ENCODE peak calls at places on chromosomes 3 and 15, in four cellular contexts. F is A549, V is HepG2, Y is transverse colon. P is an unnamed sample.
A peak's percentile ranks its signal among the peaks of the same experiment; 100 is the strongest.

GRCh38 chr3:147356909-147357733 is 49.2 kb downstream of the ZIC4 start:
- DNase-seq in V (no peak), F (no peak), Y (no peak), P (no peak)

GRCh38 chr3:168162172-168162571 is 66.4 kb upstream of the GOLIM4 start:
- DNase-seq in V (no peak), Y (no peak), F (no peak), P (no peak)

GRCh38 chr3:4740397-4741105 is 238.7 kb upstream of the BHLHE40 start:
- DNase-seq in Y (no peak), F (no peak), V (no peak), P (no peak)

GRCh38 chr15:51621917-51622268 is 678 bp downstream of the DMXL2 start:
- DNase-seq in V (peak; percentile 7), Y (peak; percentile 49), F (peak; percentile 69), P (peak; percentile 34)

GRCh38 chr3:134350266-134350665 is 24.0 kb downstream of the AMOTL2 start:
- DNase-seq in V (no peak), Y (no peak), F (no peak), P (no peak)

GRCh38 chr3:104879919-104880318 is 486.8 kb upstream of the ALCAM start:
- DNase-seq in V (no peak), F (no peak), Y (no peak), P (no peak)

GRCh38 chr3:191412764-191413163 is 48.2 kb upstream of the PYDC2 start:
- DNase-seq in Y (no peak), V (no peak), F (no peak), P (no peak)

GRCh38 chr3:44568561-44568960 is 13.6 kb downstream of the ZKSCAN7 start:
- DNase-seq in Y (no peak), V (no peak), F (no peak), P (no peak)

GRCh38 chr15:34514251-34514760 is 69.1 kb downstream of the GOLGA8B start:
- DNase-seq in F (peak; percentile 21), Y (peak; percentile 14), V (no peak), P (no peak)

GRCh38 chr3:136728434-136728833 is 23.7 kb downstream of the STAG1 start:
- DNase-seq in Y (no peak), F (no peak), V (no peak), P (no peak)

GRCh38 chr3:19213608-19214220 is 65.4 kb downstream of the KCNH8 start:
- DNase-seq in V (peak; percentile 4), F (peak; percentile 17), Y (no peak), P (no peak)

GRCh38 chr3:149936812-149937230 is 33.9 kb downstream of the PFN2 start:
- DNase-seq in V (peak; percentile 47), F (peak; percentile 56), Y (peak; percentile 29), P (no peak)

GRCh38 chr3:149277338-149277813 is 55.7 kb upstream of the CP start:
- DNase-seq in F (peak; percentile 79), Y (no peak), V (peak; percentile 64), P (no peak)

GRCh38 chr3:197521277-197522182 is 34.2 kb downstream of the BDH1 start:
- DNase-seq in F (no peak), Y (no peak), V (no peak), P (no peak)

GRCh38 chr15:82554351-82554750 is 14.1 kb upstream of the RPS17 start:
- DNase-seq in F (no peak), V (no peak), Y (no peak), P (no peak)

GRCh38 chr3:129040039-129040336 is 20.6 kb upstream of the GP9 start:
- DNase-seq in Y (no peak), F (no peak), V (no peak), P (no peak)

GRCh38 chr3:179801263-179801662 is 148.4 kb downstream of the USP13 start:
- DNase-seq in V (peak; percentile 4), F (no peak), Y (no peak), P (no peak)

GRCh38 chr3:129708328-129708861 is 101.9 kb upstream of the PLXND1 start:
- DNase-seq in V (no peak), Y (no peak), F (no peak), P (no peak)

GRCh38 chr3:128933213-128933921 is 53.9 kb downstream of the ACAD9 start:
- DNase-seq in Y (no peak), F (no peak), V (no peak), P (no peak)

GRCh38 chr3:57164217-57164605 is 942 bp downstream of the IL17RD start:
- DNase-seq in F (no peak), Y (peak; percentile 26), V (no peak), P (peak; percentile 58)

DNA sequence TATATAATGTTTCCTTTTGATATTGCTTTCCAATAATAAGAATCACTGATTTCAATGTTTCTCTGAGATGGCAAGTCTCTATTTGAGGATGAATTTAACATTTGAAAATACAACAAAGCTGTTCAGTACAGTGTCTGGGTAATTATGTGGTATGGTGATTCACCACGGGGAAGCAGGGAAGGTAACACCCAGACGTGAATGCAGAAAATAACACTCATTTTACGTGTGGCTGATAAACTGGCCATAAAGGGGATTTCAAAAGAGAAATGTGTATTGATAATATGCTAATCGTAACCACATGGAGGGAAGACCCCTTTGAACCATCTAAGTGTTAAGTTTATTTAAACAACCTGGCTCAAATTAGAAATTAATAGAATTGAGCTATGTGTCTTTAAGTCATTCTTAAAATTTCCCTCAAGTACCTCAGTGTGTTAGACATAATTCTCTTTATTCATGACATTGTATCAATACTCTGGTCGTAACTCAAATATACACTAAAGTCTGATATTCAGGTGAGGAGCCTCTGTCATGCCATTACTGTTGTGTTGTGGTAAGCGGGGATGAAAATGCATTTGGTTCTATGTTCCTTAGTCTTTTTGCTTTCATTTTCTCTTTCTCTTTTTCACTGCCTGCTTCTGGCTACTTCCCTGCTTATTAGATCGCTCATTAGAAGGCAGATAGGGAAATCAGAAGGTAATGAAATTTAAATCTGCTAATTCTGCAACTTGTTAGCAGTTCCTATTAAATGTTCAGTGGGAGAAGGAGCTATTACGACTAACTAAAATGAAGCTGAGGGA is 344.8 kb downstream of the GRM7 start:
- DNase-seq in V (no peak), Y (no peak), F (no peak), P (no peak)
- H3K4me3 ChIP-seq in V (no peak overlapping the region), Y (peak overlapping the region; percentile 14), F (no peak overlapping the region), P (peak overlapping the region; percentile 23)

GRCh38 chr15:38648116-38648843 is 83.7 kb upstream of the RASGRP1 start:
- DNase-seq in Y (no peak), F (no peak), V (no peak), P (no peak)

GRCh38 chr15:38650936-38651327 is 86.3 kb upstream of the RASGRP1 start:
- DNase-seq in Y (no peak), F (no peak), V (no peak), P (no peak)

GRCh38 chr15:38646716-38647115 is 82.1 kb upstream of the RASGRP1 start:
- DNase-seq in V (no peak), F (no peak), Y (no peak), P (no peak)

GRCh38 chr15:38650384-38650783 is 85.8 kb upstream of the RASGRP1 start:
- DNase-seq in Y (no peak), V (no peak), F (no peak), P (no peak)

GRCh38 chr15:38647683-38648082 is 83.1 kb upstream of the RASGRP1 start:
- DNase-seq in F (peak; percentile 20), V (peak; percentile 13), Y (no peak), P (no peak)
- H3K4me1 ChIP-seq in F (no peaks in the 10 kb centered on the region), V (no peaks in the 10 kb centered on the region), Y (peaks cover 8% of the 10 kb centered on the region), P (no peaks in the 10 kb centered on the region)

GRCh38 chr3:14448063-14448462 is 45.7 kb downstream of the SLC6A6 start:
- DNase-seq in V (no peak), Y (no peak), F (no peak), P (no peak)
- TF ChIP-seq EP300 in V (no peak), Y (no peak), F (no peak), P (no peak)

DNA sequence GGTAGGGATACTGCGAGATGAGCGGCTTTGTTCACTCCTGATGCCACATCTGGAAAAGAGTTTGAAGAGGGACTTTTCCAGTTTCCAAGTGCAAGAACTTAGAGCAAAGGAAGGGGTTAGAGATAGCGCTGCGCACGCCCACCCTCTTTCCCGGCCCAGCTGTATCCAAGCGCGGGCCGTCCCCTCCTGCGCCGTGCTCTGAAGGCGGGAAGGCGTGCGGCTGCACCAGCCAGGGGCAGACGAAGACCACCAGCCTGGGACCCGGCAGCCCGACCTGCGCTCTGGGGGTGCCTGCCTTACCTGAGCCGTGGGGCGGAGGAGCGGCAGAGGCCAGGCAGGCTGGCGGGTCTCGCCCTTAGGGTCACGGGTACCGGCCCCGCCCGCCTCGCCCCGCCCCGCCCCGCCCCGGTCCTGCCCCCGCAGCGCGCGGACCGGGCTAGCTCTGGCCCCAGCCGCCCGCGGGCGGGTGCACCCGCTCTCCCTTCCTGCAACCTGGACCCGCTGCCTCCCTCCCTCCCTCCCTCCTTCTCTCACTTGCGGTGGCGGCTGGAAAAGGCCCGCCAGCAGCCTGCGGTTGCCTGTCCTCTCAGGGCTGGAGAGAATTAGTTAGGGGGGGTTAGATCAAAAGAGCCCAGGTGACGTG is at the start of gene WDR72:
- DNase-seq in V (no peak), Y (peak; percentile 17), F (no peak), P (no peak)
- H3K4me3 ChIP-seq in V (no peak within 1 kb of the TSS), Y (peak within 1 kb of the TSS; percentile 46), F (no peak within 1 kb of the TSS), P (no peak within 1 kb of the TSS)

GRCh38 chr3:31580645-31581044 is 47.9 kb downstream of the STT3B start:
- DNase-seq in Y (no peak), V (no peak), F (no peak), P (no peak)
- H3K4me1 ChIP-seq in Y (peaks cover 27% of the 10 kb centered on the region), V (no peaks in the 10 kb centered on the region), F (no peaks in the 10 kb centered on the region), P (no peaks in the 10 kb centered on the region)

GRCh38 chr3:39383190-39383912 is at the start of gene SLC25A38:
- DNase-seq in Y (peak; percentile 85), V (peak; percentile 82), F (peak; percentile 94), P (peak; percentile 82)
- TF ChIP-seq EP300 in Y (no peak), V (no peak), F (no peak), P (no peak)

GRCh38 chr15:70348581-70349344 is 251.0 kb upstream of the TLE3 start:
- DNase-seq in V (no peak), F (no peak), Y (peak; percentile 26), P (no peak)
- H3K4me3 ChIP-seq in V (no peak overlapping the region), F (no peak overlapping the region), Y (no peak overlapping the region), P (no peak overlapping the region)

DNA sequence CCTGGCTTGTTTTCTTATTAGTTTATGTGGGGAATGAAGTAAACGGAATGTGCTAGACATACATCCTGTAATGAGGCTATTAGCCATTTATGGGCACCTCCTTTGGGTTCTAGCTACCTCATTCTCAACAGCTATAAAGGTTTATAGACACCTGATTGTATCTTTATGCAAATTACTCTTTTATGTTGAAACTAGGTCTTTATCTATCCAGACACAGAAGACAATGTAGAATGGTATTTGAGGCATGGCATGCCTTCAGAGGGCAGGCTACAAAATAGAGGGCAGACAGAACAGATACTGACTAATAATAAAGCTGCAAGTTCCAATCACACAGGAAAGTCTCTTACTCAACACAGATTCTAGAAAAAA is 27.1 kb downstream of the TBC1D2B start:
- DNase-seq in F (no peak), V (no peak), Y (no peak), P (no peak)
- H3K4me1 ChIP-seq in F (peaks cover 13% of the 10 kb centered on the region), V (peaks cover 36% of the 10 kb centered on the region), Y (peaks cover 87% of the 10 kb centered on the region), P (peaks cover 20% of the 10 kb centered on the region)

GRCh38 chr3:157573780-157574378 is 70.7 kb upstream of the VEPH1 start:
- DNase-seq in F (no peak), Y (no peak), V (no peak), P (no peak)

GRCh38 chr3:157572559-157573270 is 69.5 kb upstream of the VEPH1 start:
- DNase-seq in V (peak; percentile 34), Y (peak; percentile 14), F (peak; percentile 57), P (no peak)

GRCh38 chr3:157573281-157573680 is 70.1 kb upstream of the VEPH1 start:
- DNase-seq in Y (no peak), F (no peak), V (no peak), P (no peak)

GRCh38 chr3:157574580-157574979 is 71.4 kb upstream of the VEPH1 start:
- DNase-seq in F (no peak), Y (no peak), V (no peak), P (no peak)
- TF ChIP-seq EP300 in F (no peak), Y (no peak), V (no peak), P (no peak)

P was measured in ovary.